ENCODE peak calls at places on chromosomes 12 and 14, in nine cellular contexts. P is fibroblast of pulmonary artery, Q is IMR-90, R is foreskin fibroblast, E is breast epithelium, S is HFF-Myc, K is AG10803, M is psoas muscle, D is HL-60. A is an unnamed sample.
A peak's percentile ranks its signal among the peaks of the same experiment; 100 is the strongest.

GRCh38 chr12:58920102-58920955 is at the start of gene LRIG3:
- DNase-seq in P (peak; percentile 92), Q (peak; percentile 89), R (peak; percentile 90), E (peak; percentile 83), S (no peak), K (peak; percentile 87), M (peak; percentile 94), D (peak; percentile 14), A (peak; percentile 86)

GRCh38 chr12:92145481-92145730 is 240 bp downstream of the BTG1 start:
- DNase-seq in P (no peak), Q (no peak), R (no peak), E (no peak), S (no peak), K (no peak), M (peak; percentile 71), D (peak; percentile 30), A (no peak)

GRCh38 chr12:131137836-131138637 is 184.3 kb downstream of the ADGRD1 start:
- DNase-seq in P (no peak), Q (no peak), R (peak; percentile 20), E (no peak), S (no peak), K (peak; percentile 19), M (no peak), D (no peak), A (peak; percentile 31)

GRCh38 chr14:87824261-87824660 is 168.7 kb downstream of the GALC start:
- DNase-seq in P (no peak), Q (no peak), R (no peak), E (no peak), S (peak; percentile 42), K (peak; percentile 27), M (no peak), D (no peak), A (peak; percentile 21)

GRCh38 chr14:101410126-101410525 is 151.2 kb upstream of the DIO3 start:
- DNase-seq in P (no peak), Q (no peak), R (no peak), E (no peak), S (no peak), K (no peak), M (no peak), D (no peak), A (no peak)

GRCh38 chr12:12853435-12853834 is 37.9 kb upstream of the GPRC5A start:
- DNase-seq in P (no peak), Q (no peak), R (no peak), E (no peak), S (no peak), K (no peak), M (no peak), D (no peak), A (no peak)

GRCh38 chr14:59787045-59787674 is 83.4 kb downstream of the RTN1 start:
- DNase-seq in P (no peak), Q (no peak), R (no peak), E (no peak), S (no peak), K (no peak), M (no peak), D (no peak), A (no peak)

GRCh38 chr12:75889214-75889613 is 142.4 kb downstream of the PHLDA1 start:
- DNase-seq in P (no peak), Q (no peak), R (no peak), E (no peak), S (no peak), K (no peak), M (no peak), D (no peak), A (no peak)

GRCh38 chr12:22164101-22164500 is 118.1 kb downstream of the CMAS start:
- DNase-seq in P (no peak), Q (no peak), R (no peak), E (no peak), S (no peak), K (no peak), M (no peak), D (peak; percentile 41), A (no peak)

GRCh38 chr14:24513009-24513408 is 4.9 kb upstream of the CMA1 start:
- DNase-seq in P (peak; percentile 8), Q (no peak), R (no peak), E (no peak), S (no peak), K (no peak), M (no peak), D (no peak), A (no peak)

GRCh38 chr12:117189725-117190209 is 503 bp downstream of the FBXO21 start:
- DNase-seq in P (peak; percentile 27), Q (peak; percentile 45), R (peak; percentile 41), E (no peak), S (no peak), K (peak; percentile 32), M (peak; percentile 55), D (peak; percentile 40), A (peak; percentile 35)

GRCh38 chr12:16946691-16947090 is 340.7 kb upstream of the LMO3 start:
- DNase-seq in P (no peak), Q (no peak), R (no peak), E (no peak), S (no peak), K (no peak), M (no peak), D (peak; percentile 4), A (no peak)

GRCh38 chr12:22624908-22625646 is at the start of gene ETNK1:
- DNase-seq in P (peak; percentile 95), Q (peak; percentile 91), R (peak; percentile 92), E (peak; percentile 95), S (peak; percentile 47), K (peak; percentile 89), M (peak; percentile 96), D (peak; percentile 84), A (peak; percentile 90)

GRCh38 chr12:107504503-107504885 is 181.1 kb upstream of the PWP1 start:
- DNase-seq in P (no peak), Q (no peak), R (no peak), E (no peak), S (no peak), K (no peak), M (no peak), D (no peak), A (no peak)

GRCh38 chr12:125143491-125143890 is 78.3 kb downstream of the AACS start:
- DNase-seq in P (peak; percentile 69), Q (peak; percentile 39), R (peak; percentile 69), E (no peak), S (peak; percentile 16), K (peak; percentile 71), M (no peak), D (no peak), A (peak; percentile 33)

GRCh38 chr12:125140239-125140917 is 75.1 kb downstream of the AACS start:
- DNase-seq in P (no peak), Q (no peak), R (no peak), E (no peak), S (no peak), K (peak; percentile 13), M (no peak), D (no peak), A (peak; percentile 59)

GRCh38 chr12:125140918-125141573 is 75.8 kb downstream of the AACS start:
- DNase-seq in P (peak; percentile 59), Q (peak; percentile 76), R (peak; percentile 78), E (no peak), S (peak; percentile 30), K (peak; percentile 76), M (no peak), D (no peak), A (peak; percentile 83)

GRCh38 chr12:125145196-125145595 is 80.0 kb downstream of the AACS start:
- DNase-seq in P (no peak), Q (no peak), R (peak; percentile 68), E (no peak), S (peak; percentile 78), K (peak; percentile 25), M (no peak), D (no peak), A (peak; percentile 84)

GRCh38 chr12:125142601-125143000 is 77.4 kb downstream of the AACS start:
- DNase-seq in P (no peak), Q (no peak), R (peak; percentile 84), E (no peak), S (no peak), K (peak; percentile 86), M (no peak), D (no peak), A (peak; percentile 17)
- TF ChIP-seq CTCF in P (no peak), Q (no peak), R (no peak), E (no peak), S (no peak), K (no peak), M (no peak), D (no peak), A (no peak)

GRCh38 chr12:70252832-70253231 is 9.6 kb downstream of the CNOT2 start:
- DNase-seq in P (no peak), Q (peak; percentile 59), R (no peak), E (no peak), S (no peak), K (no peak), M (no peak), D (no peak), A (no peak)
- H3K4me3 ChIP-seq in P (no peak overlapping the region), Q (no peak overlapping the region), R (no peak overlapping the region), E (no peak overlapping the region), S (no peak overlapping the region), K (no peak overlapping the region), M (no peak overlapping the region), D (no peak overlapping the region), A (no peak overlapping the region)

GRCh38 chr12:31959701-31960391 is 631 bp downstream of the RESF1 start:
- DNase-seq in P (peak; percentile 62), Q (peak; percentile 61), R (peak; percentile 48), E (peak; percentile 65), S (no peak), K (peak; percentile 57), M (peak; percentile 81), D (peak; percentile 69), A (peak; percentile 56)
- TF ChIP-seq CTCF in P (no peak), Q (peak; percentile 21), R (peak; percentile 21), E (no peak), S (no peak), K (peak; percentile 3), M (no peak), D (no peak), A (no peak)

DNA sequence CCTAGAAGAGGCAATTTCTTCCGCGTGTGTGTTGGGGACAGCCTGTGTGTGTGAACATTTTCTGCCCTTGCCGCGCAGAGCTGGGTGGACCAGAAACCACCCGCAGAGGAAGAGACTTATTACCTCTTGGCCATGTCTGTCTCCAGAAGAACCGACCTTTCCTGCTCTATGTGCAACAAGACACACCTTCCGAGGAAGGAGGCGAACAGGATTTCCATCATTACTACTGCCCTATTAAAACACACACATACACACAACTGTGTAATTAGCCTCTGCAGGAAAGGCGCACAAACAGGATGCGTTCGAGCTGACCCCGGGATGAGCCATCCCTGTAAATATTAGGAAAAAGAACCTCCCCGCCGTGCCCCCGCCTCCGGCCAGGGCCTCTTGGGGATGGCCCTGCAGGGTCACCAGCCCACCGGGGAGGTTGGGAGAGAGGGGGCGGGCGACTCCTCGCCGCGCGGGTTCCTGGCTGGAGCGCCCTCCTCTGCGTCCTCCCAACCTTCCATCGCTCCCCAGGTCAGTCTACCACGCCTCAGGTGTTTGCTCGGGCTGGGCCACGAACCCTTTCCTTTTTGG is 484 bp upstream of the PRKCH start:
- DNase-seq in P (no peak), Q (no peak), R (no peak), E (peak; percentile 54), S (no peak), K (no peak), M (peak; percentile 60), D (no peak), A (no peak)
- H3K4me3 ChIP-seq in P (peak overlapping the region; percentile 70), Q (peak overlapping the region; percentile 39), R (peak overlapping the region; percentile 35), E (peak overlapping the region; percentile 68), S (peak overlapping the region; percentile 39), K (no peak overlapping the region), M (peak overlapping the region; percentile 83), D (peak overlapping the region; percentile 63), A (peak overlapping the region; percentile 35)